ENCODE peak calls at places on chromosome 17, in five cellular contexts. B is GM12892, A is GM12878, W is H1, V is K562. Z is an unnamed sample.

GRCh38 chr17:2195729-2196128 is 107.9 kb downstream of the SMG6 start:
- DNase-seq in B (no peak), A (peak; percentile 73), W (no peak), V (no peak), Z (no peak)

GRCh38 chr17:35293151-35293837 is 50.4 kb downstream of the SLFN5 start:
- DNase-seq in B (no peak), A (no peak), W (no peak), V (no peak), Z (no peak)

GRCh38 chr17:39165178-39165843 is 650 bp downstream of the ARL5C start:
- DNase-seq in B (no peak), A (no peak), W (no peak), V (no peak), Z (no peak)

GRCh38 chr17:40607641-40608040 is 40.0 kb downstream of the SMARCE1 start:
- DNase-seq in B (no peak), A (no peak), W (no peak), V (no peak), Z (no peak)

GRCh38 chr17:72439893-72440502 is 319.2 kb downstream of the SOX9 start:
- DNase-seq in B (no peak), A (no peak), W (no peak), V (no peak), Z (no peak)

GRCh38 chr17:79803421-79803996 is 6.6 kb upstream of the CBX8 start:
- DNase-seq in B (no peak), A (no peak), W (no peak), V (no peak), Z (no peak)

GRCh38 chr17:11561281-11561680 is 37.0 kb upstream of the DNAH9 start:
- DNase-seq in B (no peak), A (no peak), W (no peak), V (no peak), Z (no peak)

GRCh38 chr17:74539281-74539820 is 6.6 kb downstream of the CD300C start:
- DNase-seq in B (no peak), A (no peak), W (no peak), V (no peak), Z (no peak)

DNA sequence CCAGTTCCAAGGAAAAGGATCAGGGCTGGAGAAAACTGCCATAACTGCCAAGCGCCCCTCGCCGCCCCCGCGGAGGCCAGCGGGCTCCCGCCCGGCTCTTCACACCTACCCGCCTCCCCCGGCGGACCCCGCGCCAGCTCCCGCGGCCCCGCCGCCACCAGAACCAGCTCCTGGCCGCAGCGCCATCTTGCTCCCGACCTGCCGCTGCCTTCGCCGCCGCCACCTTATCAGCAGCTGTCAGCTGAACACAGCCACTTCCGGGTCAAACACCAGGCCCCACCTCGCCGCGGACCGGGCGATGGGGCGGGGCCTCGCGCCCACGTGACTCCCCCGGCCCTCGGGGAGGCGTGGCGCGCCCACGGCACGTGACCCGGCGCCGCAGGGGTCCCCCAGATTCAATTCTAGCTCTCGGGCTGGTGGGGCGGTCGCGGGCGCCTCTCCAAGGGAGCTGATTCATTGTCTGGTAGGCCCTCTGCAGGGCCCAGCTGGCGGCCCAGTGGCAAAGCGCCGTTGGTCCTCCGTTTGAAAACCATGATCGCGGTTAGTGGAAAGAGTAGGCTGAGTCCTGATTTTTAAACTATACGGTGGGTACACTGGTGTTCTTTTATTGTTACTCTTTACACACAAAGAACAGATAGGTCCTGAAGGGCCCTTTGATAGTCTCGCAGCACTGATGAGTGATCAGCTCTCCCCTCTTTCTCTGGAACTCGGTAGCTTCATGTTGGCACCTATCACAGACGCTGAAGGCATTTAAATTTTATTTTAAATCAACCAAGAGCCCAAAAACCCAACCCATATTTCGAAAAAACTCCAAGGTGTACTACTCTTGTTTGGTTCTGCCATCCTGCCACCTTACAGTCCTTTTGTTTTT is at the start of gene SYNRG:
- DNase-seq in B (peak; percentile 95), A (peak; percentile 81), W (peak; percentile 87), V (peak; percentile 96), Z (peak; percentile 96)
- TF ChIP-seq POLR2A in B (peak; percentile 90), A (peak; percentile 97), W (peak; percentile 87), V (peak; percentile 87), Z (peak; percentile 91)

GRCh38 chr17:75820411-75821080 is 23.7 kb downstream of the UNC13D start:
- DNase-seq in B (no peak), A (no peak), W (no peak), V (no peak), Z (no peak)

GRCh38 chr17:75817571-75817970 is 26.6 kb downstream of the UNC13D start:
- DNase-seq in B (no peak), A (no peak), W (no peak), V (no peak), Z (peak; percentile 12)

GRCh38 chr17:75818326-75818885 is 25.8 kb downstream of the UNC13D start:
- DNase-seq in B (no peak), A (no peak), W (no peak), V (no peak), Z (no peak)

GRCh38 chr17:75819723-75820410 is 24.3 kb downstream of the UNC13D start:
- DNase-seq in B (no peak), A (no peak), W (no peak), V (no peak), Z (no peak)

DNA sequence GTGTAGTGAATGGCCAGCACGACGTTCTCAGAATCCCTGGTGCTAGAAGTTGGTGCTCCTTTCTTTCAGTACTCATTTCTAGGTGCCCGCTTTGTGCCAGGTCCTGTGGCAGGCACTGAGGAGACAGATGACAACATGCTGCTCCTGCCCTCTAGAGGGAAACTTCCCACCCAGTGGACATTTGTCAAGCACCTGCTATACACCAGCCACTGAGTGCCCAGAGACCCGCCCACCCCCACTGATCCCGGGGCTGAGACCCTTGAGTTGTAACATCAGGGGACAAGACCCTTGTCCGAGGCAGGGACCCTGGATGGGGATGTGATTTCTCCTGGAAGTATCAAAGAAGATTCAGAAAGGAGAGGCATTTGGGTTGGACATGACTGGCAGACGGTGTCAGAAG is 25.1 kb downstream of the UNC13D start:
- DNase-seq in B (no peak), A (no peak), W (no peak), V (no peak), Z (peak; percentile 7)
- TF ChIP-seq TAF1 in B (no peak), A (no peak), W (no peak), V (no peak), Z (no peak)

GRCh38 chr17:13016881-13017622 is 775 bp downstream of the ELAC2 start:
- DNase-seq in B (no peak), A (no peak), W (no peak), V (no peak), Z (no peak)

GRCh38 chr17:13014801-13015200 is 3.0 kb downstream of the ELAC2 start:
- DNase-seq in B (no peak), A (no peak), W (no peak), V (no peak), Z (no peak)

DNA sequence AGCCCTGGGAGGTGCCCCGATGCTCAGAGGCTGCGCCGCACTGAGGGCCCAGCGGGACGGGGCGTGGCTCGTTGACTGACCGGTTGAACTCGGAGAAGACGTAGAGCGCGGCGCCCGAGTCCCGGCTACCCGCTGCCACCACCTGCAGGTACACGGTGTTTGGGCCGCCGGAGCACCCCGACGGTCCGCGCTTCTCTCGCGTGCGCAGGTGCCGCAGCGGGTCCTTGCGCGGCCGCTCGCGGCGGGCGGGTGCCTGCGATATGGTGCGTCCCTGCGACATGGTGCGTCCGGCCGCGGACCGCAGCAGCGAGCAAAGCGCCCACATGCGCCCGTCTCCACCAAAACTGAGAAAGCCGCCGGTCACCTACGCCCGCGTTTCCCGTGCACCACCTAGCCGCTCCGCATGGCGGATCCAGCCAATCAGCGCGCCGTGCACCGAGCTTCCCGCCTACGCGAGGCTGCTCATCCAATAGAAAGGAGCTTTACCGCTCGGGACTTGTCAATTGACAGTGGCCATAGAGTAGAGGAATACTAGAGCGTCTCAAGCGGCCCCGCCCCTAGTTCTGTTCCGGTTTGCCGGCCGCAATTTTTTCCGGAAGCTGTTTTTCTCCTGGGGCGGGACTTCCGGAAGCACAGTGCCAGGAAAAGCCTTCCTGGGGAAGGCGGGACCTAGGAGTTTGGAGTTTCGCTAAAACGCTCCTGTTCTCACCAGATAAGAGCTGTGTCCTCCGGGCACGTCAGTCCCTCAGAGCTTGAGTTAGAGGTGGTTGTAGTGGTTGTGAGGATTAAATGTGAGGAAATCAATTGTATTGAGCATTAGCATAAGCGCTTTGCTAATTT is at the start of gene ELAC2:
- DNase-seq in B (peak; percentile 95), A (peak; percentile 88), W (peak; percentile 92), V (peak; percentile 95), Z (peak; percentile 93)
- TF ChIP-seq POLR2A in B (peak; percentile 97), A (peak; percentile 95), W (peak; percentile 86), V (peak; percentile 84), Z (peak; percentile 89)

GRCh38 chr17:42585353-42585752 is 7.8 kb upstream of the PSMC3IP start:
- DNase-seq in B (no peak), A (no peak), W (no peak), V (no peak), Z (no peak)

GRCh38 chr17:42579794-42580551 is 2.4 kb upstream of the PSMC3IP start:
- DNase-seq in B (no peak), A (no peak), W (no peak), V (no peak), Z (no peak)

GRCh38 chr17:42586514-42587230 is 9.1 kb upstream of the PSMC3IP start:
- DNase-seq in B (peak; percentile 57), A (no peak), W (no peak), V (no peak), Z (peak; percentile 62)

GRCh38 chr17:42581744-42582270 is 4.3 kb upstream of the PSMC3IP start:
- DNase-seq in B (no peak), A (no peak), W (no peak), V (no peak), Z (no peak)

GRCh38 chr17:42584880-42585279 is 7.4 kb upstream of the PSMC3IP start:
- DNase-seq in B (no peak), A (no peak), W (no peak), V (no peak), Z (no peak)
- TF ChIP-seq TAF1 in B (no peak), A (no peak), W (no peak), V (no peak), Z (no peak)

DNA sequence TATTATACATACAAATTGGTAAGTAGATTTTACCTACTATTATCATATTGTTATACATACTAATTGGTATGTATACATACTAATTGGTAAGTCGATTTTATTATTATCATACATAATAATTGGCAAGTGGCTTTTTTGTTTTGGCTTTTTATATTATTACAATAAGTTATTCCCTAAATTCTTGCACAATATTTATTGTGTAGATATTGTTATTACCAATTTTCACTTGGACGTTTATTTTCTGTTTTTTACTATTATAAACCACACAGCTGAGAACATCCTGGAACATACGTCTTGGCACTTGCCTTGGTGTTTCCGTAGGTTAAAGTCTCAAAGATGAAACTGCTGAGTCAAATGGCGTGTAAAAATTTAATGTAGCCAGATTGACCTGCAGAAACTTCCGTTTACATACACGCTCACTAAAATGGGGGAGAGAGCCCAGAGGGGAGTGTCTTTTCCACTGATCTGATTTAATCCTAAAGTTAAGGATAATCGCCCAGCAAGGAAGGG is 18.9 kb downstream of the GNGT2 start:
- DNase-seq in B (no peak), A (no peak), W (no peak), V (no peak), Z (no peak)
- TF ChIP-seq POLR2A in B (no peak), A (no peak), W (no peak), V (no peak), Z (no peak)

DNA sequence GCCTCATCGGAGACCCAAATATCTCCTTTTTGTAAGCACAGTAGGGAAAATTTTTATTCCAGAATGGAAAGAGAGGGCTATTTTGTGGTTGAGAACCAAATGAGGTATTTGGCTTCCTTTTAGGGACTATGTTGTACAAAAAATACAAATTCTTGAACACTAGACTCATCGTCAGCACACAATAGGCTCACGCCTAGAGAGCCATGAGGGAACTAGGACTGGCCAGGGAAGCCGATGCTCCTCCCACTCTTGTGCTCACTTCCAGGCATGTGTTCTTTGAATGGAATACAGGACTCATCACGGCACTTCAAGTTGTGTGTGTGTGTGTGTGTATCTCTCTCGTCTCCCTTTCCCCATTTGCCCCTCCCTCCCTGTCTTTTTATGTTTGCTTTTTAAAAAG is 17.8 kb upstream of the BLMH start:
- DNase-seq in B (no peak), A (no peak), W (no peak), V (no peak), Z (no peak)
- TF ChIP-seq TAF1 in B (no peak), A (no peak), W (no peak), V (no peak), Z (no peak)

GRCh38 chr17:43875476-43876147 is 28.6 kb downstream of the CD300LG start:
- DNase-seq in B (no peak), A (no peak), W (no peak), V (peak; percentile 24), Z (no peak)
- TF ChIP-seq POLR2A in B (no peak), A (no peak), W (no peak), V (peak; percentile 71), Z (peak; percentile 17)

Z was measured in GM12891.